ENCODE peak calls at places on chromosomes 12 and 14, in seven cellular contexts. L is breast epithelium, M is fibroblast of lung, F is GM23248, D is stomach, V is AG04450, S is ovary. R is an unnamed sample.

GRCh38 chr12:66851134-66851533 is 172.3 kb upstream of the GRIP1 start:
- DNase-seq in V (no peak), L (no peak), M (no peak), S (no peak), F (no peak), D (no peak), R (peak)

GRCh38 chr12:109308534-109309440 is at the start of gene FOXN4:
- DNase-seq in S (no peak), D (no peak), V (no peak), M (no peak), F (no peak), L (no peak), R (no peak)

GRCh38 chr14:79225815-79226214 is 985.5 kb downstream of the DIO2 start:
- DNase-seq in F (no peak), L (no peak), S (no peak), M (no peak), D (no peak), V (no peak), R (no peak)

GRCh38 chr14:91405241-91405721 is 12.3 kb downstream of the CCDC88C start:
- DNase-seq in L (no peak), V (no peak), D (no peak), M (no peak), S (no peak), F (no peak), R (no peak)

GRCh38 chr14:76904740-76905569 is 78.7 kb downstream of the LRRC74A start:
- DNase-seq in D (peak), S (no peak), M (peak), F (peak), V (peak), L (peak), R (peak)

GRCh38 chr14:90839024-90839888 is 23.0 kb upstream of the TTC7B start:
- DNase-seq in D (no peak), S (no peak), M (peak), F (peak), V (no peak), L (no peak), R (no peak)

GRCh38 chr14:67815573-67816235 is 686 bp downstream of the ZFYVE26 start:
- DNase-seq in L (no peak), S (no peak), F (peak), M (peak), V (no peak), D (no peak), R (no peak)

GRCh38 chr12:132747896-132748295 is 13.7 kb downstream of the ANKLE2 start:
- DNase-seq in M (no peak), D (no peak), L (no peak), V (no peak), F (no peak), S (no peak), R (no peak)

GRCh38 chr14:68774771-68775613 is 17.9 kb downstream of the ZFP36L1 start:
- DNase-seq in L (no peak), F (peak), S (no peak), V (no peak), D (peak), M (no peak), R (no peak)

GRCh38 chr14:103121846-103122577 is 1.2 kb upstream of the TNFAIP2 start:
- DNase-seq in S (peak), V (no peak), D (peak), L (peak), M (peak), F (peak), R (peak)

GRCh38 chr14:41699506-41699905 is 92.8 kb downstream of the LRFN5 start:
- DNase-seq in V (no peak), L (no peak), D (no peak), F (no peak), M (no peak), S (no peak), R (no peak)

GRCh38 chr14:89911018-89911919 is 43.3 kb downstream of the EFCAB11 start:
- DNase-seq in V (no peak), L (no peak), S (peak), M (peak), F (peak), D (peak), R (no peak)

GRCh38 chr12:100830003-100830795 is 35.6 kb downstream of the ANO4 start:
- DNase-seq in D (no peak), F (no peak), L (no peak), M (no peak), S (no peak), V (no peak), R (no peak)

GRCh38 chr12:106067606-106068205 is 71.0 kb downstream of the NUAK1 start:
- DNase-seq in M (no peak), D (no peak), F (no peak), S (no peak), V (no peak), L (no peak), R (no peak)

GRCh38 chr14:77027538-77028383 is 747 bp downstream of the IRF2BPL start:
- DNase-seq in S (peak), M (peak), D (peak), F (peak), L (peak), V (no peak), R (peak)

GRCh38 chr14:71206766-71207371 is 299.6 kb downstream of the PCNX1 start:
- DNase-seq in V (peak), M (peak), S (no peak), F (peak), L (no peak), D (peak), R (no peak)

GRCh38 chr12:12086331-12086730 is 15.6 kb downstream of the BCL2L14 start:
- DNase-seq in M (no peak), V (no peak), L (no peak), D (no peak), S (no peak), F (no peak), R (no peak)

GRCh38 chr12:22262309-22262708 is 72.2 kb downstream of the ST8SIA1 start:
- DNase-seq in S (no peak), L (no peak), F (no peak), D (no peak), V (no peak), M (peak), R (no peak)

GRCh38 chr12:75747572-75747995 is 236.2 kb upstream of the KRR1 start:
- DNase-seq in V (peak), S (no peak), F (peak), L (no peak), M (peak), D (no peak), R (no peak)

GRCh38 chr12:112904571-112904970 is 2.2 kb upstream of the OAS1 start:
- DNase-seq in S (no peak), F (peak), V (no peak), L (no peak), M (peak), D (no peak), R (no peak)

GRCh38 chr14:65704412-65704811 is 291.9 kb downstream of the FUT8 start:
- DNase-seq in L (no peak), M (peak), V (peak), D (no peak), S (no peak), F (peak), R (no peak)

GRCh38 chr12:91346827-91347226 is 164.2 kb upstream of the DCN start:
- DNase-seq in F (no peak), S (no peak), M (no peak), D (no peak), V (no peak), L (no peak), R (no peak)

GRCh38 chr12:138898-139534 is 72.4 kb downstream of the IQSEC3 start:
- DNase-seq in S (peak), L (no peak), F (peak), M (peak), V (no peak), D (no peak), R (no peak)

GRCh38 chr12:80648866-80649265 is 58.6 kb upstream of the MYF6 start:
- DNase-seq in L (no peak), D (no peak), V (peak), F (peak), M (peak), S (no peak), R (no peak)

GRCh38 chr12:65229441-65229840 is 49.0 kb upstream of the MSRB3 start:
- DNase-seq in D (no peak), V (peak), F (peak), S (no peak), L (no peak), M (peak), R (no peak)

GRCh38 chr12:111445311-111446043 is 39.8 kb downstream of the SH2B3 start:
- DNase-seq in D (peak), L (no peak), F (peak), V (no peak), S (no peak), M (no peak), R (no peak)

GRCh38 chr12:68619541-68619940 is 8.8 kb downstream of the RAP1B start:
- DNase-seq in V (no peak), D (no peak), S (no peak), L (no peak), F (no peak), M (peak), R (no peak)

GRCh38 chr14:77143071-77143470 is 1.5 kb upstream of the ZDHHC22 start:
- DNase-seq in M (no peak), L (no peak), V (no peak), S (no peak), F (no peak), D (no peak), R (no peak)

GRCh38 chr12:57005980-57006808 is at the start of gene ZBTB39:
- DNase-seq in D (peak), M (peak), S (peak), V (no peak), L (no peak), F (peak), R (no peak)

GRCh38 chr12:7602287-7602686 is 63.4 kb downstream of the APOBEC1 start:
- DNase-seq in S (no peak), V (no peak), L (no peak), F (peak), M (no peak), D (no peak), R (no peak)

GRCh38 chr12:94640134-94640928 is 10.0 kb downstream of the TMCC3 start:
- DNase-seq in F (peak), M (peak), L (no peak), D (no peak), S (no peak), V (no peak), R (peak)

DNA sequence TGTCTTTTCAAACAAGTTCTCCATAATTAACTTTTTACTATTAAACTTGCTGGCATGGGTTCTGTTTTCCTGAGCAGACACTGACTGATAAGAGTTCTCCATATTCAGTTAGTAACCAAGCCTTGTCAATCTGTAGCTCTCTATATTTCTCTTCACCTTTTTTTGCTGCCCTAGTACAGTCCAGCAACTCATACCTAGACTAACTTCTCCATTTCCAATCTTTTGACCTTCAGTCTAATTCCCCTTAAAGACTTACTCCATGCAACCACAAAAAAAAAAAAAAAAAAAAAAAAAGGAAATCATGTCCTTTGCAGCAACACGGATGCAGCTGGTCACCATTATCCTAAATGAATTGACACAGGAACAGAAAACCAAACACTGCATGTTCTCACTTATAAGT is 125.7 kb upstream of the KRAS start:
- DNase-seq in L (no peak), D (no peak), M (no peak), S (no peak), F (no peak), V (no peak), R (no peak)
- H3K27ac ChIP-seq in L (no peak), D (no peak), M (no peak), S (no peak), F (no peak), V (no peak), R (no peak)

DNA sequence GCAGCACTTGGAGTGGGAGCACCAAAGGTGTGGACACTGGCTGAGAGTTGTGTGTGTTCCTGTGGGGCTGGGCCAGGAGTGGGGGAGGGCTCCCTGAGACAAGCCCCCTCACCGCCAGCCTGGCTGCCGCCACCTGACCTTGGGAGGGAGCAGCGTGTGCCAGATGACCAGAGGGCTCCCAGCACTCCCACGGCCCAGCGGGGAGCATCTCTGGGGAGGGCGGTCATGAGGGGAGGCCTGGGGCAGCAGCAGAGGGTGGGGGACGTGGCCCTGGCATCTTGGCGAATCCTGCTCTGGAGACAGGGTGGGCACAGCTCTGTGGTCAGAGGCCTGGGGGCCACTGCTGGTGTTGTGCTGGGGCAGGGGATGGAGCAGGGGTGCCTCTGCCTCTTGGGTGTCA is 10.7 kb downstream of the CEP170B start:
- DNase-seq in V (no peak), L (no peak), D (no peak), M (no peak), S (no peak), F (no peak), R (no peak)
- H3K27ac ChIP-seq in V (no peak), L (no peak), D (no peak), M (no peak), S (no peak), F (no peak), R (no peak)

GRCh38 chr14:52730708-52731111 is 744 bp downstream of the STYX start:
- DNase-seq in F (peak), D (no peak), S (no peak), V (no peak), M (peak), L (no peak), R (no peak)
- H3K27ac ChIP-seq in F (peak), D (peak), S (no peak), V (peak), M (peak), L (peak), R (peak)

GRCh38 chr14:64604001-64604400 is 54.2 kb downstream of the PPP1R36 start:
- DNase-seq in M (no peak), D (no peak), F (no peak), S (no peak), L (no peak), V (no peak), R (no peak)
- H3K27ac ChIP-seq in M (no peak), D (no peak), F (no peak), S (no peak), L (no peak), V (no peak), R (no peak)

DNA sequence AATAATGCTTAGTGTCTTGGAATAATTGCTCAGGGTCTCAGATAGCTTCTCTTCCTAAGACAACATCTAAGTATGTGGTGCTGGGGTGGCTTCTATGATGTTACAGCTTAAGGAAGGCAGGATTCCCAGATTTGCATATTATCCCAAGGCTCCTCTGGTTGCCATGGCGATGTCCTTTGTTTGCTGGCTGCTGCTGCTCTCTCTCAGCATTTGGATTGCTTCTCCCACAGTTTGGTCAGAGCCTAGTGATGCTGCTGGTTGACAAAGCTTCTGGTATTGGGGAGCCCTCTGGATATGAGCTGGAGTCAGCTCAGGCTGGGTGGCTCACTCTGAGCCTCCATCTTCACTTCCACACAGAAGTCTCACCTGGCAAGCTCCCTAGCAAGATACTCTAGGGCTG is 56.4 kb upstream of the FBXO33 start:
- DNase-seq in L (no peak), S (no peak), D (no peak), M (peak), F (peak), V (no peak), R (no peak)
- H3K27ac ChIP-seq in L (no peak), S (no peak), D (no peak), M (no peak), F (no peak), V (no peak), R (no peak)

R was measured in HL-60.